ENCODE peak calls at places on chromosomes 12 and 14, in six cellular contexts. One of them, this sample, is unnamed. For H3K4me1, the result is how much of the 10 kb centered on the place peaks cover.

GRCh38 chr12:45532113-45532512 is 197.4 kb upstream of the ARID2 start:
- DNase-seq in CD8-positive, alpha-beta memory T cell: no peak
- DNase-seq in CD4-positive, CD25-positive, alpha-beta regulatory T cell: no peak
- DNase-seq in PC-3: no peak
- DNase-seq in HCT116: no peak
- DNase-seq in cardiac muscle cell: no peak
- DNase-seq in this sample: no peak

GRCh38 chr12:130698106-130698505 is 18.0 kb downstream of the RIMBP2 start:
- DNase-seq in PC-3: peak
- DNase-seq in cardiac muscle cell: no peak
- DNase-seq in CD8-positive, alpha-beta memory T cell: no peak
- DNase-seq in CD4-positive, CD25-positive, alpha-beta regulatory T cell: no peak
- DNase-seq in HCT116: no peak
- DNase-seq in this sample: no peak

GRCh38 chr14:76267322-76268012 is 108.5 kb upstream of the ESRRB start:
- DNase-seq in CD4-positive, CD25-positive, alpha-beta regulatory T cell: no peak
- DNase-seq in PC-3: no peak
- DNase-seq in CD8-positive, alpha-beta memory T cell: no peak
- DNase-seq in cardiac muscle cell: peak
- DNase-seq in HCT116: no peak
- DNase-seq in this sample: peak

GRCh38 chr14:64644629-64645028 is 59.6 kb upstream of the PLEKHG3 start:
- DNase-seq in CD4-positive, CD25-positive, alpha-beta regulatory T cell: no peak
- DNase-seq in cardiac muscle cell: no peak
- DNase-seq in HCT116: no peak
- DNase-seq in CD8-positive, alpha-beta memory T cell: no peak
- DNase-seq in PC-3: no peak
- DNase-seq in this sample: no peak

GRCh38 chr12:124568431-124569374 is 1.3 kb upstream of the NCOR2 start:
- DNase-seq in CD8-positive, alpha-beta memory T cell: no peak
- DNase-seq in HCT116: no peak
- DNase-seq in cardiac muscle cell: peak
- DNase-seq in PC-3: peak
- DNase-seq in CD4-positive, CD25-positive, alpha-beta regulatory T cell: no peak
- DNase-seq in this sample: peak

GRCh38 chr12:2638273-2639019 is 156.3 kb upstream of the FKBP4 start:
- DNase-seq in cardiac muscle cell: no peak
- DNase-seq in CD4-positive, CD25-positive, alpha-beta regulatory T cell: no peak
- DNase-seq in HCT116: no peak
- DNase-seq in PC-3: no peak
- DNase-seq in CD8-positive, alpha-beta memory T cell: no peak
- DNase-seq in this sample: no peak

GRCh38 chr12:21476949-21477348 is 24.5 kb downstream of the RECQL start:
- DNase-seq in HCT116: no peak
- DNase-seq in cardiac muscle cell: peak
- DNase-seq in PC-3: peak
- DNase-seq in CD4-positive, CD25-positive, alpha-beta regulatory T cell: no peak
- DNase-seq in CD8-positive, alpha-beta memory T cell: no peak
- DNase-seq in this sample: no peak

GRCh38 chr14:95304342-95304741 is 15.4 kb downstream of the CLMN start:
- DNase-seq in PC-3: no peak
- DNase-seq in cardiac muscle cell: no peak
- DNase-seq in HCT116: no peak
- DNase-seq in CD4-positive, CD25-positive, alpha-beta regulatory T cell: no peak
- DNase-seq in CD8-positive, alpha-beta memory T cell: no peak
- DNase-seq in this sample: no peak

GRCh38 chr14:32648434-32648833 is 290.2 kb upstream of the NPAS3 start:
- DNase-seq in CD4-positive, CD25-positive, alpha-beta regulatory T cell: no peak
- DNase-seq in CD8-positive, alpha-beta memory T cell: no peak
- DNase-seq in PC-3: peak
- DNase-seq in HCT116: no peak
- DNase-seq in cardiac muscle cell: peak
- DNase-seq in this sample: no peak

GRCh38 chr12:44674866-44675265 is 201.2 kb downstream of the NELL2 start:
- DNase-seq in CD8-positive, alpha-beta memory T cell: no peak
- DNase-seq in HCT116: no peak
- DNase-seq in cardiac muscle cell: no peak
- DNase-seq in CD4-positive, CD25-positive, alpha-beta regulatory T cell: no peak
- DNase-seq in PC-3: no peak
- DNase-seq in this sample: no peak

GRCh38 chr12:94659531-94659930 is 9.2 kb upstream of the TMCC3 start:
- DNase-seq in HCT116: no peak
- DNase-seq in CD8-positive, alpha-beta memory T cell: no peak
- DNase-seq in cardiac muscle cell: no peak
- DNase-seq in CD4-positive, CD25-positive, alpha-beta regulatory T cell: no peak
- DNase-seq in PC-3: no peak
- DNase-seq in this sample: no peak

GRCh38 chr14:22479132-22479531 is 109.9 kb downstream of the DAD1 start:
- DNase-seq in cardiac muscle cell: no peak
- DNase-seq in CD8-positive, alpha-beta memory T cell: no peak
- DNase-seq in PC-3: no peak
- DNase-seq in HCT116: no peak
- DNase-seq in CD4-positive, CD25-positive, alpha-beta regulatory T cell: no peak
- DNase-seq in this sample: no peak
- H3K4me3 ChIP-seq in cardiac muscle cell: no peak
- H3K4me3 ChIP-seq in CD8-positive, alpha-beta memory T cell: no peak
- H3K4me3 ChIP-seq in PC-3: no peak
- H3K4me3 ChIP-seq in HCT116: no peak
- H3K4me3 ChIP-seq in CD4-positive, CD25-positive, alpha-beta regulatory T cell: peak
- H3K4me3 ChIP-seq in this sample: no peak

DNA sequence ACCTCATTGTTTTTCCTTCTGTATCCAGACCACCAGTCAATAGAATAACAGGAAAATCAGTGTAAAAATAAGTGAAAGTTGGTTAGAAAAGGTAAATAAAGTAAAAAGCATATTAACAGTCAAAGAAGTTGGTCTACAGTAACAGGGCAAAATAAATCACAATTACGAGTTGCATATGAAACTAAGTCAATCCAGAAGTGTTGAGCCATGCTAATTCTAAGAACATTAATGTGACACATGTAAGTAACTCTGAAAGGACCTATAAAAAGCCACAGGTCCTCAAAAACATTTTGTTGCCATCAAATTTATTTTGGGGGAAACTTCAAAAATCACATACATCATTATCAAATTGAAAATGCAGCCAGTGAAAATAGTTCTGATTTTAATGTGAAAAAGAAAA is 56.4 kb downstream of the LRP6 start:
- DNase-seq in CD4-positive, CD25-positive, alpha-beta regulatory T cell: no peak
- DNase-seq in HCT116: no peak
- DNase-seq in PC-3: no peak
- DNase-seq in cardiac muscle cell: no peak
- DNase-seq in CD8-positive, alpha-beta memory T cell: no peak
- DNase-seq in this sample: no peak
- H3K4me1 ChIP-seq in CD4-positive, CD25-positive, alpha-beta regulatory T cell: under half
- H3K4me1 ChIP-seq in HCT116: under half
- H3K4me1 ChIP-seq in PC-3: under half
- H3K4me1 ChIP-seq in cardiac muscle cell: under half
- H3K4me1 ChIP-seq in CD8-positive, alpha-beta memory T cell: under half
- H3K4me1 ChIP-seq in this sample: under half

DNA sequence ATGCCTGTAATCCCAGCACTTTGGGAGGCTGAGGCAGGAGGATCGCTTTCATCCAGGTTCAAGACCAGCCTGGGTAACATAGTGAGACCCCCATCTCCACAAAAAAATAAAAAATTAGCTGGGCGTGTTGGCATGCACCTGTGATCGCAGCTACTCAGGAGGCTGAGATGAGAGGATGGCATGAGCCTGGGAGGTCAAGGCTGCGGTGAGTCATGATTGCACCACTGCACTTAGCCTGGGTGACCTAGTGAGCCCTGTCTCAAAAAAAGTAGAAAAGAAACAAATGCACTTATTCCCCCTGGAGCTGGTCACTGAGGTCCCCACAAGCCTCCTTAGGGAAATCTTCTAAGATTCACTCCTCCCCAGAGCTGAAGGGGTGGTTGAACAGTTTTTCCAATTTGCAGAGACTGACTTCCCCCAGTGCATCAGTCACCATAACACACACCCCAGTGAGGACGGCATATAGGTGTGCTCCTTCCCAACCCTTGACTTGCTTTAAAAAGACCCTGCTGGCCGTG is 1.6 kb downstream of the CD9 start:
- DNase-seq in HCT116: no peak
- DNase-seq in CD8-positive, alpha-beta memory T cell: no peak
- DNase-seq in CD4-positive, CD25-positive, alpha-beta regulatory T cell: no peak
- DNase-seq in PC-3: no peak
- DNase-seq in cardiac muscle cell: no peak
- DNase-seq in this sample: no peak
- H3K4me3 ChIP-seq in HCT116: peak
- H3K4me3 ChIP-seq in CD8-positive, alpha-beta memory T cell: no peak
- H3K4me3 ChIP-seq in CD4-positive, CD25-positive, alpha-beta regulatory T cell: no peak
- H3K4me3 ChIP-seq in PC-3: peak
- H3K4me3 ChIP-seq in cardiac muscle cell: no peak
- H3K4me3 ChIP-seq in this sample: no peak

GRCh38 chr14:77909911-77910310 is 110.0 kb downstream of the ADCK1 start:
- DNase-seq in cardiac muscle cell: no peak
- DNase-seq in PC-3: no peak
- DNase-seq in HCT116: no peak
- DNase-seq in CD4-positive, CD25-positive, alpha-beta regulatory T cell: no peak
- DNase-seq in CD8-positive, alpha-beta memory T cell: no peak
- DNase-seq in this sample: no peak

GRCh38 chr14:77910506-77910905 is 110.6 kb downstream of the ADCK1 start:
- DNase-seq in CD8-positive, alpha-beta memory T cell: no peak
- DNase-seq in CD4-positive, CD25-positive, alpha-beta regulatory T cell: no peak
- DNase-seq in HCT116: no peak
- DNase-seq in PC-3: no peak
- DNase-seq in cardiac muscle cell: no peak
- DNase-seq in this sample: no peak

GRCh38 chr14:77914073-77914721 is 114.3 kb downstream of the ADCK1 start:
- DNase-seq in CD8-positive, alpha-beta memory T cell: no peak
- DNase-seq in CD4-positive, CD25-positive, alpha-beta regulatory T cell: no peak
- DNase-seq in cardiac muscle cell: no peak
- DNase-seq in HCT116: no peak
- DNase-seq in PC-3: no peak
- DNase-seq in this sample: no peak

GRCh38 chr14:77908847-77909246 is 108.9 kb downstream of the ADCK1 start:
- DNase-seq in CD4-positive, CD25-positive, alpha-beta regulatory T cell: no peak
- DNase-seq in HCT116: no peak
- DNase-seq in CD8-positive, alpha-beta memory T cell: no peak
- DNase-seq in cardiac muscle cell: no peak
- DNase-seq in PC-3: no peak
- DNase-seq in this sample: no peak

DNA sequence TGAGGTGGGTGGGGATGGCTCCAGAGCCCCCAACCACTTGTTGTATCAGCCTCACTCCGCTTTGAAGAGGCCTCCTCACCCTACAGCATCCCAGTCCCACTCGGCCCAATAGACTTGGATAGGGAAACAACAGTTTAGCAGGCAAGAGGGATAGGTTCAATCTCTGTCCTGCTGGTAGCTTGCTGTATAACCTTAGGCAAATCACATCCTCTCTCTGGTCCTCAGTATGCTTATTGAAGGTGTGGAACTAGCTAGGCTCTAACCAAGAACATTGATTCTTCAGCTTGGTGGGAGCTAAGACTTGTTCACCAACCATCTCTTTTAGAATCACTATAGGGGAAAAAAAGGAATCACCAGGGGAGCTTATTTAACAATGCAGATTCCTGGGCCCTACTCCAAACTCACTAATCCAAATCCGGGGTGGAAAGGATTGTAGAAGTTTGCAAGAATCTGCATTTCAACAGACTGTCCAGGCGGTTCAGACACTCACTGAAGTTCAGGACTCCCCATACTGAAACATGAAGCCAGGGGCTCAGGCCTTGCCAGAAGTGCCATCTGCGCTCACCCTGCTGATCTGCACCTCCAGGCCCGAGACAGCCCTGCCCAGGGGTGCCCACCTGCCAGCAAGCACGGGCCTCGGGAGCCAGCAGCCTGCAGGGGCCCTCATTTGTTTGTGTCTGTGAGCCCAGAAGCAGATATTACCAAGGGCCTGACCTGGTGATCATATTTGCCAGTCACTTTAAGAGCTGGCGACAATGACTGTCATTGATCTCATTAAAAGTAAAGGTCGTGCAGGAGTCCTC is 113.0 kb downstream of the ADCK1 start:
- DNase-seq in HCT116: no peak
- DNase-seq in CD4-positive, CD25-positive, alpha-beta regulatory T cell: no peak
- DNase-seq in cardiac muscle cell: no peak
- DNase-seq in PC-3: no peak
- DNase-seq in CD8-positive, alpha-beta memory T cell: no peak
- DNase-seq in this sample: no peak
- H3K4me1 ChIP-seq in HCT116: under half
- H3K4me1 ChIP-seq in CD4-positive, CD25-positive, alpha-beta regulatory T cell: under half
- H3K4me1 ChIP-seq in cardiac muscle cell: under half
- H3K4me1 ChIP-seq in PC-3: under half
- H3K4me1 ChIP-seq in CD8-positive, alpha-beta memory T cell: under half
- H3K4me1 ChIP-seq in this sample: under half

GRCh38 chr14:105856676-105857222 is 330.4 kb downstream of the TMEM121 start:
- DNase-seq in PC-3: no peak
- DNase-seq in HCT116: no peak
- DNase-seq in CD8-positive, alpha-beta memory T cell: peak
- DNase-seq in CD4-positive, CD25-positive, alpha-beta regulatory T cell: no peak
- DNase-seq in cardiac muscle cell: no peak
- DNase-seq in this sample: no peak

GRCh38 chr14:105857223-105857815 is 330.9 kb downstream of the TMEM121 start:
- DNase-seq in CD4-positive, CD25-positive, alpha-beta regulatory T cell: peak
- DNase-seq in CD8-positive, alpha-beta memory T cell: peak
- DNase-seq in cardiac muscle cell: no peak
- DNase-seq in HCT116: no peak
- DNase-seq in PC-3: no peak
- DNase-seq in this sample: no peak

GRCh38 chr14:105857816-105858675 is 331.7 kb downstream of the TMEM121 start:
- DNase-seq in cardiac muscle cell: no peak
- DNase-seq in HCT116: no peak
- DNase-seq in CD4-positive, CD25-positive, alpha-beta regulatory T cell: peak
- DNase-seq in PC-3: no peak
- DNase-seq in CD8-positive, alpha-beta memory T cell: peak
- DNase-seq in this sample: no peak

GRCh38 chr14:105859717-105860614 is 333.6 kb downstream of the TMEM121 start:
- DNase-seq in CD4-positive, CD25-positive, alpha-beta regulatory T cell: peak
- DNase-seq in HCT116: no peak
- DNase-seq in CD8-positive, alpha-beta memory T cell: peak
- DNase-seq in cardiac muscle cell: no peak
- DNase-seq in PC-3: no peak
- DNase-seq in this sample: no peak

DNA sequence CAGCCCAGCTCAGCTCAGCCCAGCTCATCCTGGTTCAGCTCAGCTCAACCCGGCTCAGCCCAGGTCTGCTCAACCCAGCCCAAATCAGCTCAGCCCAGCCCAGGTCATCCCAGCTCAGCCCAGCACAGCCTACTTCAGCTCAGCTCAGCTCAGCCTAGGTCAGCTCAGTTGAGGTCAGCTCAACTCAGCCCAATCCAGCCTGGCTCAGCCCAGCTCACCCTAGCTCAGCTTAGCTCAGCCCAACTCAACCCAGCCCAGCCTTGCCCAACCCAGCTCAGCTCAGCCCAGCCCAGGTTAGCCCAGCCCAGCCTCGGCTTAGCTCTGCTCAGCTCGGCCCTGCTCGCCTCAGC is 332.3 kb downstream of the TMEM121 start:
- DNase-seq in CD4-positive, CD25-positive, alpha-beta regulatory T cell: peak
- DNase-seq in cardiac muscle cell: no peak
- DNase-seq in HCT116: no peak
- DNase-seq in CD8-positive, alpha-beta memory T cell: no peak
- DNase-seq in PC-3: no peak
- DNase-seq in this sample: no peak
- H3K4me3 ChIP-seq in CD4-positive, CD25-positive, alpha-beta regulatory T cell: no peak
- H3K4me3 ChIP-seq in cardiac muscle cell: no peak
- H3K4me3 ChIP-seq in HCT116: no peak
- H3K4me3 ChIP-seq in CD8-positive, alpha-beta memory T cell: no peak
- H3K4me3 ChIP-seq in PC-3: no peak
- H3K4me3 ChIP-seq in this sample: no peak